ENCODE peak calls at places on chromosomes 11 and 22, in seven cellular contexts. N is spleen, J is astrocyte, U is hepatocyte, I is GM12878, Q is prostate gland, F is lung. C is an unnamed sample. For H3K4me1 and H3K36me3, the result is how much of the 10 kb centered on the place peaks cover.

GRCh38 chr22:29457730-29458129 is 19.3 kb downstream of the RFPL1 start:
- DNase-seq in N (peak), J (peak), U (peak), I (peak), Q (no peak), F (peak), C (no peak)

GRCh38 chr11:28461846-28462245 is 353.7 kb downstream of the METTL15 start:
- DNase-seq in N (no peak), J (no peak), U (no peak), I (no peak), Q (no peak), F (no peak), C (no peak)

GRCh38 chr11:75557649-75558494 is 4.2 kb upstream of the SERPINH1 start:
- DNase-seq in N (no peak), J (peak), U (peak), I (no peak), Q (peak), F (peak), C (no peak)

GRCh38 chr11:69055212-69055586 is 6.5 kb downstream of the TPCN2 start:
- DNase-seq in N (no peak), J (no peak), U (peak), I (no peak), Q (no peak), F (no peak), C (no peak)

GRCh38 chr11:66524304-66525040 is 14.0 kb downstream of the BBS1 start:
- DNase-seq in N (no peak), J (no peak), U (no peak), I (no peak), Q (no peak), F (no peak), C (no peak)

GRCh38 chr11:102577182-102577581 is 46.6 kb upstream of the MMP7 start:
- DNase-seq in N (no peak), J (peak), U (no peak), I (no peak), Q (no peak), F (no peak), C (peak)

GRCh38 chr11:78074756-78075155 is 4.9 kb downstream of the NDUFC2 start:
- DNase-seq in N (no peak), J (no peak), U (no peak), I (no peak), Q (no peak), F (no peak), C (no peak)

GRCh38 chr11:124784051-124784450 is 16.2 kb downstream of the MSANTD2 start:
- DNase-seq in N (no peak), J (no peak), U (no peak), I (no peak), Q (no peak), F (no peak), C (no peak)

GRCh38 chr22:37283393-37283937 is 1.2 kb downstream of the CYTH4 start:
- DNase-seq in N (peak), J (no peak), U (no peak), I (no peak), Q (no peak), F (no peak), C (peak)

GRCh38 chr11:100677796-100678195 is 9.3 kb upstream of the ARHGAP42 start:
- DNase-seq in N (no peak), J (no peak), U (no peak), I (no peak), Q (no peak), F (no peak), C (no peak)

GRCh38 chr11:69468236-69468635 is 13.2 kb upstream of the LINC01488 start:
- DNase-seq in N (peak), J (no peak), U (no peak), I (no peak), Q (no peak), F (no peak), C (no peak)

GRCh38 chr11:112596324-112596723 is 335.7 kb upstream of the PLET1 start:
- DNase-seq in N (no peak), J (no peak), U (no peak), I (no peak), Q (no peak), F (no peak), C (no peak)
- H3K27ac ChIP-seq in N (no peak), J (no peak), U (no peak), I (no peak), Q (no peak), F (no peak), C (no peak)

GRCh38 chr11:17013548-17014320 is 480 bp downstream of the PLEKHA7 start:
- DNase-seq in N (peak), J (no peak), U (peak), I (no peak), Q (no peak), F (no peak), C (peak)

GRCh38 chr11:17012712-17013547 is 1.3 kb downstream of the PLEKHA7 start:
- DNase-seq in N (peak), J (peak), U (peak), I (no peak), Q (peak), F (peak), C (no peak)

GRCh38 chr11:17014321-17014773 is at the start of gene PLEKHA7:
- DNase-seq in N (peak), J (no peak), U (peak), I (no peak), Q (no peak), F (no peak), C (peak)

GRCh38 chr11:17015639-17016125 is 1.5 kb upstream of the PLEKHA7 start:
- DNase-seq in N (no peak), J (no peak), U (no peak), I (no peak), Q (no peak), F (no peak), C (no peak)

DNA sequence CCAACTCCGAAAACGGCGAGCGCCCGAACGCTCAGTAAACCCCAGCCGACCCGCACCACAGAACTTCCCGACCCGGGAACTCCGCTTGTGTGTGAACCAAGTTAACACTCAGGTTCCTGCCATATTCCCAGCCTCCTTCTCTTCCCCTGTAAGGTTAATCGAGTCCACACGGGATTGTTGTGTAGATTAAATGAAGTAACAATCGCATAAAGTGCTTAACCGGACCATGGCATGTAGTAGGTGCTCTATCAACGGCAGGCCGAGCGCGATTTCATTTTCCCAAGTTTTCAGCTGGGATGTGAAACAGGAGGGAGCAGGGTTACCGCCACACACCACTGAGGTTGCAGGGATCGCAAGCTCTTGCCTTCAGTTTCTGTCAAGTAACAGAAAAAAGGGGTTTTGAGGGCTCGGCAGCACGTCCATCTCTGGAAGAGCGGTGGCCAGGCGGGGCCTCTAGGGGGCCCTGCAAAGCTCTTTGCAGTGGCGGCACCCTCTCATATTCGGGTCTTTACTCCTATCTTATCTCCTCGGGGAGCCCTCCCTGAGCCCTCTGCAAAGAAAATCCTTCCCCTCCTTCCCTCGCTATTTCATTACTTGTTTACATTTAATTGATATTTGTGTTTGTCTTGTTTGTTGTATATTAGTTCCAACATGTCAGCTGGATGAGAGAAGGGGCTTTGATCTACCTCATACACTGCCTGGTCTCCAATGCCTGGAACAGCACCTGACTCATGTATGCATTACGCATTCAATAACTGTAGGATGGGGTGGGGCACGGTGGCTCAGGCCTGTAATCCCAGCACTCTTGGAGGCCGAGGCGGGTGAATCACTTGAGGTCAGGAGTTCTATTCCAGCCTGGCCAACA is 792 bp upstream of the PLEKHA7 start:
- DNase-seq in N (no peak), J (peak), U (peak), I (no peak), Q (no peak), F (no peak), C (no peak)
- H3K4me1 ChIP-seq in N (under half), J (under half), U (under half), I (under half), Q (under half), F (under half), C (under half)

DNA sequence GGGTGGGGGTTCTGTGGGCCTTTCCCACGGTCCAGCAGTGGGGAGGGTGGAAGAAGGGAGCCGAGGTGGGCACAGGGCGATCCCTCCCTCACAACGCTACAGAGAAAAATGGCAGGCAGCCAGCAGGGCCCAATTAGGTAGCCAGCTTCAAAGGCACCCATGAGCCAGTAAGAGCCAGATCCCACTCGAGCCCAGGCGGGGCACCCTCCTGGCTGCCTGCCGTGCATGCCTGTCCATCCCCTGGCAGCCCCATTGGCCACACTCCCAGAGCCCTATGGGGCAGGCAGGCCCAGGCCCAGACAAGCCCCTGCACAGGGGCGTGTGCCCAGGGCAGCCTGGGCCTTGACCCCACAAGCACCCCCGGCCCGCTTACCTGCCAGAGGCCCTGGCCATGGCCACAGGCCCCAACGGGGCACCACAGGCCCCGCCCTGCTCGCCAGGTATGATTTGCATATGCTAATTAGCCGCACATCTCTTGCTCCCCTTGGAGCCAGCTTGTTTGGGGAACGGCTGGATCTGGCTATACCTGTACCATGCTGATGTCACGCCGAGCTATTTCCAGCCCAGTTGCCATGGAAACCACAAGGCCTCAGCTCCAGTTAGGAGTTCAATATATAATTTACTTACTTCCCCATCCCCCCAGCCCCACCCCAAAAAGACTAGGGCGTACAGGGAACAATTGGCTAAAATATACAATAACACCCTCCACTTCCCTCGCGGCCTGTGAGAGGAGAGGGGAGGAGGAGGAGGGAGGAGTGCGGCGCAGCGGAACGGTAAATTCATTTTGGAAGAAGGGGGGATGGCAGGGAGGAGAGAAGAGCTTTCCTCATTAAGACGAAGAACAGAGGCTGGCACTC is 47.5 kb upstream of the TCF20 start:
- DNase-seq in N (no peak), J (no peak), U (no peak), I (no peak), Q (peak), F (peak), C (no peak)
- H3K36me3 ChIP-seq in N (under half), J (under half), U (under half), I (under half), Q (under half), F (under half), C (under half)

GRCh38 chr22:44023404-44024287 is 456 bp upstream of the PARVB start:
- DNase-seq in N (peak), J (peak), U (peak), I (no peak), Q (no peak), F (no peak), C (no peak)
- H3K27ac ChIP-seq in N (peak), J (peak), U (peak), I (peak), Q (peak), F (peak), C (no peak)

DNA sequence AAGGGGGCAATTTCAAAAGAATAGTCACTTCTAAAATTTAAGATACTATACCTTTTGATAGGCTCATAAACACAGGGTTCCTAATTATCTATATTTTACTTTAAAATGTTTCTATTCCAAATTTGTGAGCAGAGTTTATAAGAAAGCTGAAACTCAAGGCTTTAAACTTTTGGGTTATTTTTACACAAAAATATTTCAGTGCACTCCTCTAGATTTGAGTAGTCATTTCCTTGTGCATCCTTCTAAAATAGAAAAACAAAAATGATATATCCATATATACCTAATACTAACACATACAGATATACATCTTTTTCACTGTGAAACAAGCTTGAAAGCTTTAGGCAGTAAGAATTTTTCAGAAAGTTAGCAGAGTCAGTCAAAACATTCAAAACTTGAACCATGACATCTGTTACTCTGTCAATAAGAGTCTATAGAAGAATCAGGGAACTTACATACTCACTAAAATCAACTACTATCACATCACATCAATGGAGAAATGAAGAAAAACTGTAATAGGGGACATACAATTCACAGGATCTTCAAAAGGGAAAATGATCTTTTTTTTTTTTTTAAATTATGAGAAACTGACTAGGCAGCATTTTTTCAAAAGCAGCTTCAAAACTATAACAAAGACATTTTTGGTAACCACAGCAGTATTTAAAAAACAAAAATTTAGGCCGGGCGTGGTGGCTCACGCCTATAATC is 5.1 kb downstream of the PHF21A start:
- DNase-seq in N (no peak), J (no peak), U (no peak), I (no peak), Q (no peak), F (no peak), C (no peak)
- H3K4me1 ChIP-seq in N (half or more), J (under half), U (under half), I (under half), Q (under half), F (under half), C (under half)

DNA sequence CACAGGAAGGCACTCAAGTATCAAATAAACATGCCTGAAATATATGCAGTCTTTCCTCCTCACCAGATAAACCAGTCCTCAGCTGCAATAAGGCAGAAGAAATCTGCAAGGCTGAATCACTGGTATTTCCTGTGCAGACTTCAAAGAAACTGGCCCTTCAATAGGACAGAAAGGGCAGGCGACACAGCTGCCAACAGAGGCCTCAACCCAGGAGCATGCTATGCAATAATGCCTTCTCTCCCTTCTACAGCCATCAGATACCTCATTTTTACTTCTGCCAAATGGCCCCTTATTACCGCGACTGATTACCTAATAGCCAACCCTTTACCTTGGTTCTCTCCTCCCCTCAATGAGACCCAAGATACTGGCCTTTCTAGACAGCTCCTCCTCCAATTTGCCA is 8.0 kb downstream of the NUMA1 start:
- DNase-seq in N (no peak), J (peak), U (peak), I (no peak), Q (peak), F (no peak), C (no peak)
- H3K36me3 ChIP-seq in N (under half), J (under half), U (under half), I (under half), Q (under half), F (under half), C (under half)

GRCh38 chr11:110314366-110315095 is 18.1 kb upstream of the RDX start:
- DNase-seq in N (no peak), J (no peak), U (no peak), I (no peak), Q (no peak), F (no peak), C (no peak)

GRCh38 chr11:110317516-110317932 is 21.1 kb upstream of the RDX start:
- DNase-seq in N (no peak), J (peak), U (no peak), I (no peak), Q (no peak), F (no peak), C (no peak)

GRCh38 chr11:110318638-110319404 is 22.4 kb upstream of the RDX start:
- DNase-seq in N (no peak), J (no peak), U (no peak), I (no peak), Q (no peak), F (no peak), C (no peak)

GRCh38 chr11:110323786-110324185 is 27.4 kb upstream of the RDX start:
- DNase-seq in N (no peak), J (no peak), U (no peak), I (no peak), Q (no peak), F (no peak), C (no peak)

GRCh38 chr11:110319501-110319900 is 23.1 kb upstream of the RDX start:
- DNase-seq in N (no peak), J (no peak), U (no peak), I (no peak), Q (no peak), F (no peak), C (no peak)
- H3K27ac ChIP-seq in N (peak), J (no peak), U (no peak), I (no peak), Q (no peak), F (no peak), C (no peak)

GRCh38 chr11:72972541-72973128 is 158.4 kb downstream of the ATG16L2 start:
- DNase-seq in N (no peak), J (peak), U (no peak), I (no peak), Q (no peak), F (no peak), C (no peak)
- H3K4me1 ChIP-seq in N (under half), J (under half), U (under half), I (under half), Q (under half), F (under half), C (under half)

DNA sequence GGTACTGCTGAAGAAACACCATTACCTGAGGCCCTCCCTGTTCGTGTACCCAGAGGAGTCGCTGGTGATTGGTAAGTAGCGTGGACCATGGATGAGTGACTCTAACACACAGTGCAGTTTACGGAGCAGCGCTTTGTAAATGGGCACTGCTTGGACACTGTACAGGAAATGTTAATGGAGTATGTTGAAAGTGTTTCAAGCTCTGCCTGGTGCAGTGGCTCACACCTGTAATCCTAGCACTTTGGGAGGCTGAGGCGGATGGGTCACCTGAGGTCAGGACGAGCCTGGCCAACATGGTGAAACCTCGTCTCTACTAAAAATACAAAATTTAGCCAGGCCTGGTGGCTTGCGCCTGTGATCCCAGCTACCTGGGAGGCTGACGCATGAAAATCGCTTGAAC is 29.7 kb downstream of the XRCC6 start:
- DNase-seq in N (no peak), J (no peak), U (no peak), I (no peak), Q (no peak), F (no peak), C (no peak)
- H3K36me3 ChIP-seq in N (under half), J (half or more), U (under half), I (under half), Q (under half), F (half or more), C (half or more)

C was measured in naive thymus-derived CD4-positive, alpha-beta T cell.